ENCODE peak calls at places on chromosomes 4 and X, in four cellular contexts. Y is aorta, M is body of pancreas, Q is heart right ventricle. Z is an unnamed sample.

GRCh38 chr4:143404555-143404954 is 67.9 kb downstream of the GAB1 start:
- DNase-seq in M (no peak), Y (no peak), Q (no peak), Z (no peak)

GRCh38 chrX:128616933-128617332 is 564.7 kb upstream of the ACTRT1 start:
- DNase-seq in Y (no peak), Q (no peak), M (no peak), Z (no peak)

GRCh38 chr4:31411606-31412005 is 691.4 kb downstream of the PCDH7 start:
- DNase-seq in Y (no peak), Q (no peak), M (no peak), Z (no peak)

GRCh38 chrX:9651737-9652136 is 113.9 kb downstream of the GPR143 start:
- DNase-seq in M (no peak), Y (no peak), Q (no peak), Z (no peak)

GRCh38 chrX:121000589-121000988 is 15.0 kb upstream of the CT47A1 start:
- DNase-seq in Y (no peak), M (no peak), Q (no peak), Z (peak; percentile 43)

GRCh38 chr4:88737304-88738015 is 39.8 kb upstream of the NAP1L5 start:
- DNase-seq in Q (no peak), Y (no peak), M (peak; percentile 40), Z (no peak)

GRCh38 chrX:102651968-102652744 is 873 bp downstream of the GPRASP1 start:
- DNase-seq in Y (peak; percentile 57), Q (no peak), M (peak; percentile 33), Z (no peak)

GRCh38 chr4:8647626-8648025 is 55.1 kb downstream of the CPZ start:
- DNase-seq in Y (no peak), Q (no peak), M (no peak), Z (no peak)

GRCh38 chrX:25191403-25191802 is 175.6 kb upstream of the ARX start:
- DNase-seq in Q (no peak), M (no peak), Y (no peak), Z (peak; percentile 38)

GRCh38 chrX:68354869-68355628 is 78.2 kb downstream of the OPHN1 start:
- DNase-seq in Y (no peak), M (no peak), Q (no peak), Z (no peak)

GRCh38 chr4:79082988-79083387 is 143.8 kb upstream of the PAQR3 start:
- DNase-seq in M (no peak), Y (no peak), Q (no peak), Z (no peak)

GRCh38 chr4:81207793-81208192 is 7.2 kb downstream of the PRKG2 start:
- DNase-seq in M (no peak), Y (no peak), Q (no peak), Z (no peak)

GRCh38 chrX:27391601-27392000 is 71.5 kb downstream of the PPP4R3C start:
- DNase-seq in Y (no peak), Q (no peak), M (no peak), Z (no peak)

GRCh38 chrX:53073115-53073581 is 9.0 kb upstream of the TSPYL2 start:
- DNase-seq in M (no peak), Y (no peak), Q (no peak), Z (peak; percentile 68)

GRCh38 chrX:102085706-102086105 is 39.8 kb upstream of the TCEAL2 start:
- DNase-seq in M (no peak), Y (no peak), Q (no peak), Z (peak; percentile 32)

GRCh38 chr4:6754481-6755087 is 27.9 kb upstream of the KIAA0232 start:
- DNase-seq in Y (no peak), Q (no peak), M (no peak), Z (no peak)

GRCh38 chr4:42785817-42786216 is 106.7 kb upstream of the GRXCR1 start:
- DNase-seq in Q (no peak), Y (no peak), M (no peak), Z (no peak)

GRCh38 chr4:68176500-68176899 is 46.8 kb upstream of the TMPRSS11F start:
- DNase-seq in M (no peak), Y (no peak), Q (no peak), Z (no peak)

GRCh38 chr4:157977086-157977485 is 195.7 kb downstream of the GASK1B start:
- DNase-seq in Y (no peak), M (no peak), Q (no peak), Z (no peak)

GRCh38 chr4:82360298-82361177 is 13.3 kb downstream of the HNRNPD start:
- DNase-seq in Y (no peak), M (no peak), Q (no peak), Z (peak; percentile 30)

GRCh38 chr4:129583868-129584267 is 487.9 kb downstream of the C4orf33 start:
- DNase-seq in M (peak; percentile 4), Y (no peak), Q (no peak), Z (no peak)

DNA sequence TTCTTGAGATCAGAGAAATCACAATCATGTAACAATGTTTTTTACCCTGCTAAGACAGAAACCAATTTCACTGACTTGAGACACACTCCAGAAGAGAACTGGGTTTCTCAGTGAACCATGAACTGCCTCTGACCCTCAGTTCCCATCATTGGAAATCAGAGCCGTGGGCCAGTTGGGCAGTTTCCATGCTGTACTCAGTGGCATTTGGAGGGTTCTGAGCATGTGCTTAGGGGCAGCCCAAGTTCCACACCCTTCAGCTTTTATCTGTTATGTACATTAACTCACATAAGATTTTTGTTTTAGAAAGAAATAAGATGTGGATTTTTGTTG is 77.9 kb downstream of the BTC start:
- DNase-seq in M (no peak), Y (no peak), Q (no peak), Z (no peak)
- H3K4me1 ChIP-seq in M (no peaks in the 10 kb centered on the region), Y (no peaks in the 10 kb centered on the region), Q (no peaks in the 10 kb centered on the region), Z (no peaks in the 10 kb centered on the region)

GRCh38 chr4:4865705-4866123 is 6.2 kb downstream of the MSX1 start:
- DNase-seq in M (no peak), Q (no peak), Y (no peak), Z (no peak)

GRCh38 chr4:4864443-4864939 is 5.0 kb downstream of the MSX1 start:
- DNase-seq in M (no peak), Y (no peak), Q (no peak), Z (no peak)

GRCh38 chr4:4866833-4867744 is 7.6 kb downstream of the MSX1 start:
- DNase-seq in Q (peak; percentile 41), M (peak; percentile 44), Y (no peak), Z (no peak)

GRCh38 chr4:4866124-4866832 is 6.8 kb downstream of the MSX1 start:
- DNase-seq in M (no peak), Y (no peak), Q (no peak), Z (no peak)

GRCh38 chr4:4864940-4865704 is 5.7 kb downstream of the MSX1 start:
- DNase-seq in Y (no peak), Q (no peak), M (no peak), Z (no peak)
- H3K4me3 ChIP-seq in Y (no peak overlapping the region), Q (no peak overlapping the region), M (no peak overlapping the region), Z (no peak overlapping the region)

GRCh38 chrX:36348509-36348908 is 429.0 kb downstream of the CFAP47 start:
- DNase-seq in Y (no peak), M (no peak), Q (no peak), Z (no peak)
- H3K27me3 ChIP-seq in Y (no peaks in the 10 kb centered on the region), M (no peaks in the 10 kb centered on the region), Q (no peaks in the 10 kb centered on the region), Z (no peaks in the 10 kb centered on the region)

GRCh38 chr4:144583658-144584057 is 62.3 kb upstream of the HHIP start:
- DNase-seq in M (no peak), Q (no peak), Y (no peak), Z (no peak)
- H3K4me1 ChIP-seq in M (no peaks in the 10 kb centered on the region), Q (no peaks in the 10 kb centered on the region), Y (peaks cover 3% of the 10 kb centered on the region), Z (no peaks in the 10 kb centered on the region)

GRCh38 chr4:152556814-152557213 is 20.9 kb upstream of the FBXW7 start:
- DNase-seq in Y (no peak), Q (no peak), M (no peak), Z (no peak)
- H3K4me3 ChIP-seq in Y (no peak overlapping the region), Q (no peak overlapping the region), M (no peak overlapping the region), Z (no peak overlapping the region)

GRCh38 chr4:61312526-61312925 is 112.4 kb downstream of the ADGRL3 start:
- DNase-seq in Y (no peak), M (no peak), Q (no peak), Z (no peak)

GRCh38 chr4:61308033-61308432 is 107.9 kb downstream of the ADGRL3 start:
- DNase-seq in M (no peak), Q (no peak), Y (no peak), Z (no peak)

DNA sequence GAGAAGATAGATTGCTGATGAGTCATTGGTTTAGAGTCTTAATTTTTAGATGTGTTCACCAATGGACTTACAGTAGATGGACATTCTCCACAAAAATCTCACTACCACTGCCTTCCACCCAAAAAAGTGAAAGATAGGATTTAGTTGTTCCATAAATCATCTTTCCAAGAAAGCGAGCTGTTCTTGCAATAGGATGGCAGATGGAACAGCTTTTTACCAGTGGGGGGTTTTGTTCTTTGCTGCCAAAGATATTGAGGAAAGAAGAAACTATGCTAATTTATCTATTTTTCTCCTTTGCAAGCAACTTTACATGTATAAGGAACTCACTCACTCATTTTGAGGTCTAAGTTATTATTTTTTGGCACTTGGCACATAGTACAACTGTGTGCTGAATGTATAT is 109.5 kb downstream of the ADGRL3 start:
- DNase-seq in Y (no peak), M (no peak), Q (no peak), Z (no peak)
- H3K27me3 ChIP-seq in Y (no peaks in the 10 kb centered on the region), M (no peaks in the 10 kb centered on the region), Q (no peaks in the 10 kb centered on the region), Z (no peaks in the 10 kb centered on the region)